ENCODE peak calls at places on chromosome 12, in six cellular contexts. G is T-helper 9 cell; R is NCI-H82; H is activated T-helper 9 cell treated with anti-CD3 and anti-CD28 coated beads, Interleukin-2, amount 50 U/mL, for 16 hours; J is Calu3; Y is GM13976. B is an unnamed sample.
A peak's percentile ranks its signal among the peaks of the same experiment; 100 is the strongest.

GRCh38 chr12:129984097-129984496 is 80.3 kb upstream of the TMEM132D start:
- DNase-seq in G (no peak), R (no peak), H (no peak), J (no peak), Y (no peak), B (no peak)

GRCh38 chr12:56987011-56987410 is 19.3 kb downstream of the ZBTB39 start:
- DNase-seq in G (no peak), R (no peak), H (no peak), J (no peak), Y (no peak), B (no peak)

GRCh38 chr12:121240484-121241202 is 30.7 kb downstream of the P2RX4 start:
- DNase-seq in G (peak; percentile 88), R (no peak), H (peak; percentile 80), J (no peak), Y (peak; percentile 67), B (no peak)

GRCh38 chr12:18400186-18400585 is 138.9 kb downstream of the PIK3C2G start:
- DNase-seq in G (no peak), R (no peak), H (no peak), J (no peak), Y (no peak), B (no peak)

GRCh38 chr12:94059394-94060368 is 88.7 kb upstream of the PLXNC1 start:
- DNase-seq in G (no peak), R (peak; percentile 14), H (no peak), J (no peak), Y (no peak), B (no peak)

GRCh38 chr12:12503384-12504078 is 59.1 kb downstream of the DUSP16 start:
- DNase-seq in G (peak; percentile 23), R (no peak), H (peak; percentile 39), J (no peak), Y (peak; percentile 24), B (peak; percentile 26)

GRCh38 chr12:30989754-30990153 is 63.2 kb downstream of the TSPAN11 start:
- DNase-seq in G (no peak), R (peak; percentile 95), H (no peak), J (peak; percentile 17), Y (peak; percentile 56), B (peak; percentile 44)

GRCh38 chr12:52581066-52581465 is 7.4 kb upstream of the KRT74 start:
- DNase-seq in G (no peak), R (no peak), H (no peak), J (no peak), Y (no peak), B (no peak)